ENCODE peak calls at places on chromosomes 16 and 17, in six cellular contexts. S is mesenchymal stem cell, A is IMR-90, L is trophoblast cell, W is neuronal stem cell, U is H1. H is an unnamed sample.

GRCh38 chr16:5228369-5228768 is 130.8 kb upstream of the EEF2KMT start:
- DNase-seq in W (no peak), U (no peak), A (no peak), L (no peak), S (no peak), H (peak; percentile 65)

GRCh38 chr17:50533720-50534148 is 1.2 kb downstream of the EPN3 start:
- DNase-seq in A (peak; percentile 33), L (no peak), W (no peak), U (peak; percentile 69), S (no peak), H (no peak)

GRCh38 chr17:72967963-72968585 is 124.4 kb downstream of the SLC39A11 start:
- DNase-seq in U (no peak), L (no peak), A (peak; percentile 10), W (no peak), S (peak; percentile 52), H (no peak)

GRCh38 chr17:7233701-7234099 is 617 bp downstream of the DVL2 start:
- DNase-seq in L (no peak), A (no peak), S (no peak), W (no peak), U (no peak), H (no peak)

GRCh38 chr17:28478940-28479615 is 5.6 kb downstream of the SLC13A2 start:
- DNase-seq in L (no peak), S (peak; percentile 16), W (no peak), A (peak; percentile 5), U (no peak), H (no peak)

GRCh38 chr17:80254396-80255241 is 6.0 kb upstream of the RNF213 start:
- DNase-seq in S (peak; percentile 93), L (peak; percentile 96), U (no peak), W (no peak), A (peak; percentile 91), H (peak; percentile 32)

GRCh38 chr17:75683467-75684041 is 16.4 kb downstream of the SAP30BP start:
- DNase-seq in W (no peak), S (peak; percentile 61), L (no peak), U (no peak), A (peak; percentile 80), H (no peak)

GRCh38 chr17:75475851-75476250 is 19.4 kb downstream of the TMEM94 start:
- DNase-seq in L (no peak), A (peak; percentile 18), W (no peak), U (no peak), S (no peak), H (no peak)

GRCh38 chr17:42832213-42832933 is 824 bp upstream of the PSME3 start:
- DNase-seq in A (no peak), L (no peak), W (no peak), S (no peak), U (no peak), H (no peak)

GRCh38 chr16:52805559-52806168 is 247.0 kb downstream of the CHD9NB start:
- DNase-seq in W (no peak), U (no peak), L (peak; percentile 74), S (no peak), A (no peak), H (no peak)

GRCh38 chr16:74275031-74275636 is 21.5 kb upstream of the PSMD7 start:
- DNase-seq in U (no peak), S (peak; percentile 17), L (no peak), W (no peak), A (peak; percentile 28), H (no peak)

GRCh38 chr16:21159281-21159951 is 942 bp downstream of the LDAF1 start:
- DNase-seq in L (peak; percentile 34), W (peak; percentile 37), U (peak; percentile 76), S (peak; percentile 40), A (no peak), H (peak; percentile 71)

GRCh38 chr16:12455287-12455798 is 348.3 kb downstream of the CPPED1 start:
- DNase-seq in S (peak; percentile 51), L (peak; percentile 60), A (peak; percentile 55), W (peak; percentile 51), U (peak; percentile 84), H (peak; percentile 86)

GRCh38 chr16:71630808-71631207 is 4.8 kb downstream of the MARVELD3 start:
- DNase-seq in L (peak; percentile 84), S (no peak), U (no peak), W (no peak), A (no peak), H (no peak)

GRCh38 chr16:71631776-71632175 is 5.8 kb downstream of the MARVELD3 start:
- DNase-seq in S (no peak), A (no peak), W (no peak), L (no peak), U (no peak), H (no peak)

GRCh38 chr16:71627631-71628236 is 1.8 kb downstream of the MARVELD3 start:
- DNase-seq in S (no peak), W (no peak), L (no peak), A (no peak), U (no peak), H (no peak)

GRCh38 chr16:71628810-71629209 is 2.8 kb downstream of the MARVELD3 start:
- DNase-seq in A (no peak), W (no peak), S (peak; percentile 26), U (no peak), L (no peak), H (no peak)

GRCh38 chr16:71629617-71630016 is 3.6 kb downstream of the MARVELD3 start:
- DNase-seq in L (no peak), U (no peak), A (no peak), W (no peak), S (no peak), H (no peak)
- H4K91ac ChIP-seq in L (peak overlapping the region; percentile 49), U (no peak overlapping the region), A (no peak overlapping the region), W (no peak overlapping the region), S (no peak overlapping the region), H (no peak overlapping the region)

GRCh38 chr17:32757963-32758362 is 119.0 kb downstream of the MYO1D start:
- DNase-seq in L (no peak), U (no peak), A (no peak), W (no peak), S (peak; percentile 50), H (no peak)
- H3K14ac ChIP-seq in L (no peak overlapping the region), U (no peak overlapping the region), A (no peak overlapping the region), W (no peak overlapping the region), S (no peak overlapping the region), H (no peak overlapping the region)

GRCh38 chr17:13631541-13631940 is 29.8 kb upstream of the HS3ST3A1 start:
- DNase-seq in L (peak; percentile 67), W (no peak), S (no peak), U (no peak), A (no peak), H (no peak)

GRCh38 chr17:13626703-13627102 is 25.0 kb upstream of the HS3ST3A1 start:
- DNase-seq in U (no peak), L (no peak), W (no peak), A (peak; percentile 91), S (peak; percentile 77), H (no peak)
- H4K91ac ChIP-seq in U (no peak overlapping the region), L (no peak overlapping the region), W (no peak overlapping the region), A (no peak overlapping the region), S (no peak overlapping the region), H (no peak overlapping the region)

GRCh38 chr17:64484380-64484779 is 12.5 kb downstream of the POLG2 start:
- DNase-seq in S (no peak), U (no peak), L (no peak), W (no peak), A (no peak), H (no peak)
- H3K14ac ChIP-seq in S (no peak overlapping the region), U (no peak overlapping the region), L (no peak overlapping the region), W (no peak overlapping the region), A (no peak overlapping the region), H (no peak overlapping the region)

DNA sequence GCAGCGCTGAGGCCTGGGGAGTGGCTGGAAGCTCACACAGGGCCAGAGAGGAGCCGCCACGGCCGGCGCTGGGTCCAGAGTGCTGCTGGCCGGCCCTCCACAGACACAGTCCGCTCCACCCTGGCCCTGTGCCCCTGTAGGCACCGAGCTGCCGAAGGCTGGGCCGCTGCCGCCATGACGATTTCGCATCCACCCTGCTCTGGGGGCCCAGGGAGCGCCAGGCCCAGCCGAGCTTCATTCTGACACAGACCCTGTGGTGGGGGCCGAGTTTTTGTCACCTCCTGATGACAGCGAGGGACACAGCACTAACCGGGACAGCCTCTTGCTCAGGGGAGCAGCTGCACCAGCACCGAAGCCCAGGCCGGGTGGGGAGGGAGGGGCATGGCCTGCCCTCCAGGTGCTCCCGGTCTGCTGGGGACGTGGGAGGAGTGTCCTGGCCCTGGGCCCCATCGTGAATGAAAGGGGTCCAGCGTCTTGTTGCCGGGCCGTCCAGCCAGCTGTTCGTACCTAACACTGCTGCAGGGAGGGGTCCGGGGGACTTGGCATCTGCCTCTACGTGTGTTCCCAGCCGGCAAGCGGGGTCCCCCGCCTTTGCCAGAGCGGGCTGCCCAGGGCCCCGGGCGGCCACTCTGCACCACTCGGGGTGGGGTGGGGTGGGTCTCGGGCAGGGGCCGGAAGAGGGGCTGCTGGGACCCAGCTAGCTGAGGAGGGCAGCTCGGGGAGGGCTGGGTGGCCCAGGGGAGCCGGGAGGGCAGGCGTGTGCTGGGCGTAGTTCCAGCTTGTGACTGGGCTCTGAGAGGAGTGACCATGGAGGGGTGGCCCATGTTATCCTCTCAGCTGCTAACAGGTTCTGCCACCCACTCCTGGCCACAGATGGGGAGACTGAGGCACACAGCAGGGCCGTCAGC is 26.9 kb upstream of the SSTR5 start:
- DNase-seq in A (no peak), U (no peak), L (no peak), S (no peak), W (no peak), H (no peak)
- H4K91ac ChIP-seq in A (no peak overlapping the region), U (no peak overlapping the region), L (no peak overlapping the region), S (no peak overlapping the region), W (no peak overlapping the region), H (no peak overlapping the region)